ENCODE peak calls at places on chromosomes 6 and 20, in four cellular contexts. B, N, I and U are unnamed samples.

GRCh38 chr20:42598586-42598985 is 591.1 kb downstream of the PTPRT start:
- DNase-seq in B (no peak), N (no peak), I (no peak), U (no peak)

GRCh38 chr6:5279891-5280338 is 18.6 kb downstream of the FARS2 start:
- DNase-seq in B (no peak), N (no peak), I (no peak), U (no peak)

GRCh38 chr20:20079102-20079784 is 26.9 kb downstream of the CFAP61 start:
- DNase-seq in B (no peak), N (no peak), I (no peak), U (no peak)

GRCh38 chr6:83265384-83265783 is 72.2 kb downstream of the RWDD2A start:
- DNase-seq in B (no peak), N (no peak), I (no peak), U (no peak)

GRCh38 chr20:45115829-45116228 is 855 bp upstream of the WFDC5 start:
- DNase-seq in B (no peak), N (no peak), I (no peak), U (no peak)

GRCh38 chr6:160030103-160030502 is 61.2 kb downstream of the IGF2R start:
- DNase-seq in B (no peak), N (peak), I (no peak), U (peak)

GRCh38 chr6:63537126-63537958 is 34.9 kb upstream of the LOC128125822 start:
- DNase-seq in B (no peak), N (no peak), I (no peak), U (no peak)

GRCh38 chr6:111580826-111581505 is 24.7 kb downstream of the TRAF3IP2 start:
- DNase-seq in B (no peak), N (no peak), I (no peak), U (no peak)

GRCh38 chr6:47674673-47675072 is 23.7 kb upstream of the ADGRF4 start:
- DNase-seq in B (no peak), N (no peak), I (no peak), U (no peak)

GRCh38 chr6:83429857-83430605 is 820 bp downstream of the ME1 start:
- DNase-seq in B (peak), N (peak), I (no peak), U (peak)

GRCh38 chr20:5608448-5609161 is 141.6 kb upstream of the SHLD1 start:
- DNase-seq in B (no peak), N (no peak), I (no peak), U (no peak)
- TF ChIP-seq POLR2A in B (no peak), N (no peak), I (no peak), U (no peak)

DNA sequence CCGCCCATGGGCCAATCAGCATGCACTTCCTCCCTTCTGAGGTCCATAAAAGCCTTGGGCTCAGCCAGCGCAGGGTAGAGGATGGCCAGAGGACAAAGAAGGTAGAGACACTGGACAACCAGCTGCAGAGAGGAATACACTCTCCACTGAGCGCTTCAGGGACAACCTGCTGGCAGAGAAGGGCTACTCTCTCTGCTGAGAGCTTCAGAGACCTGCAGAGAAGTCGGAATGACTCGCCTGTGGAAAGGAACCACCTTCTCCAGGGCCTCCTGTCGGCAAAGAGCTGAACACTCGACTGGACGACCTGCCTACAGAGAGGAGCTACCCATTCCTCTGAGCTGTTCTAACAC is 31.4 kb upstream of the SLA2 start:
- DNase-seq in B (no peak), N (no peak), I (no peak), U (no peak)
- H3K4me3 ChIP-seq in B (no peak), N (no peak), I (no peak), U (no peak)

GRCh38 chr6:7166410-7167293 is 58.9 kb downstream of the RREB1 start:
- DNase-seq in B (no peak), N (no peak), I (no peak), U (no peak)
- TF ChIP-seq POLR2A in B (no peak), N (no peak), I (no peak), U (no peak)

GRCh38 chr20:56627122-56628014 is 1.7 kb upstream of the TFAP2C start:
- DNase-seq in B (no peak), N (no peak), I (no peak), U (no peak)
- H3K4me3 ChIP-seq in B (no peak), N (no peak), I (no peak), U (no peak)

GRCh38 chr6:30743099-30744053 is 889 bp upstream of the FLOT1 start:
- DNase-seq in B (no peak), N (no peak), I (no peak), U (peak)
- TF ChIP-seq POLR2A in B (peak), N (peak), I (no peak), U (no peak)

DNA sequence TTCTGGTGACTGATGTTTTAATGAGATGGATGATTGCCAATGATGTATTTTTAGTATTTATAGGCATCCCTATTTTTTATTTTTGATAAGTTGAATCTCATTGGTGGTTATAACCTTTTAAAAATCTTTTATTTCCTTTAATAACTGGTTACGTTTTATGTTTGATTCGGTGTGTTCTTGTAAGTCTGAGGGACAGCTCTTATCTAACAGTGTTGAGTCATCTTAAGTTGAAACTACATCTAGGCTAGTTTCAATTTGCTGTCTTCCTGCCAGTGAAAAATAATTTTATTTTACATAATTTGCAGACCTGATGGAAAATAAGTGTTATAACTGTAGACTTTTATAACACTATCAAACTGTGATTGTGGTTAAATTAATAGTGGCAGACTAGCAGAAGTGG is 4.6 kb downstream of the AFDN start:
- DNase-seq in B (no peak), N (no peak), I (no peak), U (no peak)
- H3K4me3 ChIP-seq in B (no peak), N (no peak), I (no peak), U (no peak)